ENCODE peak calls at places on chromosomes 6 and 20, in ten cellular contexts. One of them, this sample, is unnamed.

GRCh38 chr6:43407296-43407695 is 20.0 kb upstream of the ABCC10 start:
- DNase-seq in fibroblast of lung: no peak
- DNase-seq in GM13977: no peak
- DNase-seq in endothelial cell: no peak
- DNase-seq in body of pancreas: no peak
- DNase-seq in lower lobe of right lung: no peak
- DNase-seq in ascending aorta: no peak
- DNase-seq in prostate gland: no peak
- DNase-seq in tibial nerve: no peak
- DNase-seq in endodermal cell: no peak
- DNase-seq in this sample: no peak

GRCh38 chr6:135012764-135013163 is 41.9 kb downstream of the HBS1L start:
- DNase-seq in fibroblast of lung: peak
- DNase-seq in GM13977: no peak
- DNase-seq in endothelial cell: no peak
- DNase-seq in body of pancreas: no peak
- DNase-seq in lower lobe of right lung: no peak
- DNase-seq in ascending aorta: no peak
- DNase-seq in prostate gland: no peak
- DNase-seq in tibial nerve: no peak
- DNase-seq in endodermal cell: no peak
- DNase-seq in this sample: no peak

GRCh38 chr6:119626884-119627619 is 277.5 kb upstream of the MAN1A1 start:
- DNase-seq in fibroblast of lung: peak
- DNase-seq in GM13977: no peak
- DNase-seq in endothelial cell: no peak
- DNase-seq in body of pancreas: no peak
- DNase-seq in lower lobe of right lung: no peak
- DNase-seq in ascending aorta: no peak
- DNase-seq in prostate gland: no peak
- DNase-seq in tibial nerve: no peak
- DNase-seq in endodermal cell: no peak
- DNase-seq in this sample: no peak

GRCh38 chr6:158377866-158378265 is 65.6 kb downstream of the TULP4 start:
- DNase-seq in fibroblast of lung: peak
- DNase-seq in GM13977: no peak
- DNase-seq in endothelial cell: no peak
- DNase-seq in body of pancreas: no peak
- DNase-seq in lower lobe of right lung: no peak
- DNase-seq in ascending aorta: no peak
- DNase-seq in prostate gland: peak
- DNase-seq in tibial nerve: no peak
- DNase-seq in endodermal cell: no peak
- DNase-seq in this sample: no peak

GRCh38 chr6:31172973-31173384 is 2.5 kb upstream of the POU5F1 start:
- DNase-seq in fibroblast of lung: no peak
- DNase-seq in GM13977: no peak
- DNase-seq in endothelial cell: no peak
- DNase-seq in body of pancreas: no peak
- DNase-seq in lower lobe of right lung: no peak
- DNase-seq in ascending aorta: no peak
- DNase-seq in prostate gland: no peak
- DNase-seq in tibial nerve: no peak
- DNase-seq in endodermal cell: peak
- DNase-seq in this sample: no peak

GRCh38 chr6:3789896-3790558 is 38.5 kb upstream of the PXDC1 start:
- DNase-seq in fibroblast of lung: no peak
- DNase-seq in GM13977: no peak
- DNase-seq in endothelial cell: no peak
- DNase-seq in body of pancreas: no peak
- DNase-seq in lower lobe of right lung: no peak
- DNase-seq in ascending aorta: no peak
- DNase-seq in prostate gland: no peak
- DNase-seq in tibial nerve: no peak
- DNase-seq in endodermal cell: no peak
- DNase-seq in this sample: no peak

GRCh38 chr6:46793138-46793537 is at the start of gene MEP1A:
- DNase-seq in fibroblast of lung: no peak
- DNase-seq in GM13977: no peak
- DNase-seq in endothelial cell: no peak
- DNase-seq in body of pancreas: no peak
- DNase-seq in lower lobe of right lung: no peak
- DNase-seq in ascending aorta: no peak
- DNase-seq in prostate gland: no peak
- DNase-seq in tibial nerve: no peak
- DNase-seq in endodermal cell: no peak
- DNase-seq in this sample: no peak

GRCh38 chr6:27591660-27592059 is 118.8 kb upstream of the ZNF184 start:
- DNase-seq in fibroblast of lung: peak
- DNase-seq in GM13977: no peak
- DNase-seq in endothelial cell: peak
- DNase-seq in body of pancreas: no peak
- DNase-seq in lower lobe of right lung: no peak
- DNase-seq in ascending aorta: no peak
- DNase-seq in prostate gland: no peak
- DNase-seq in tibial nerve: no peak
- DNase-seq in endodermal cell: peak
- DNase-seq in this sample: no peak

GRCh38 chr6:158316022-158316421 is 3.8 kb downstream of the TULP4 start:
- DNase-seq in fibroblast of lung: peak
- DNase-seq in GM13977: no peak
- DNase-seq in endothelial cell: no peak
- DNase-seq in body of pancreas: no peak
- DNase-seq in lower lobe of right lung: no peak
- DNase-seq in ascending aorta: no peak
- DNase-seq in prostate gland: no peak
- DNase-seq in tibial nerve: no peak
- DNase-seq in endodermal cell: no peak
- DNase-seq in this sample: no peak

GRCh38 chr20:61416546-61416945 is 164.5 kb downstream of the CDH4 start:
- DNase-seq in fibroblast of lung: no peak
- DNase-seq in GM13977: no peak
- DNase-seq in endothelial cell: no peak
- DNase-seq in body of pancreas: no peak
- DNase-seq in lower lobe of right lung: no peak
- DNase-seq in ascending aorta: no peak
- DNase-seq in prostate gland: no peak
- DNase-seq in tibial nerve: no peak
- DNase-seq in endodermal cell: no peak
- DNase-seq in this sample: no peak

GRCh38 chr20:21048841-21049273 is 57.3 kb downstream of the LINC00237 start:
- DNase-seq in fibroblast of lung: no peak
- DNase-seq in GM13977: peak
- DNase-seq in endothelial cell: peak
- DNase-seq in body of pancreas: peak
- DNase-seq in lower lobe of right lung: peak
- DNase-seq in ascending aorta: no peak
- DNase-seq in prostate gland: no peak
- DNase-seq in tibial nerve: no peak
- DNase-seq in endodermal cell: peak
- DNase-seq in this sample: peak
- TF ChIP-seq CTCF in fibroblast of lung: no peak
- TF ChIP-seq CTCF in GM13977: peak
- TF ChIP-seq CTCF in endothelial cell: peak
- TF ChIP-seq CTCF in body of pancreas: peak
- TF ChIP-seq CTCF in lower lobe of right lung: peak
- TF ChIP-seq CTCF in ascending aorta: no peak
- TF ChIP-seq CTCF in prostate gland: no peak
- TF ChIP-seq CTCF in tibial nerve: no peak
- TF ChIP-seq CTCF in endodermal cell: peak
- TF ChIP-seq CTCF in this sample: peak

GRCh38 chr20:19840111-19840705 is 82.2 kb downstream of the RIN2 start:
- DNase-seq in fibroblast of lung: no peak
- DNase-seq in GM13977: no peak
- DNase-seq in endothelial cell: no peak
- DNase-seq in body of pancreas: no peak
- DNase-seq in lower lobe of right lung: no peak
- DNase-seq in ascending aorta: no peak
- DNase-seq in prostate gland: no peak
- DNase-seq in tibial nerve: no peak
- DNase-seq in endodermal cell: no peak
- DNase-seq in this sample: no peak

GRCh38 chr20:19838495-19838894 is 80.4 kb downstream of the RIN2 start:
- DNase-seq in fibroblast of lung: no peak
- DNase-seq in GM13977: no peak
- DNase-seq in endothelial cell: no peak
- DNase-seq in body of pancreas: no peak
- DNase-seq in lower lobe of right lung: no peak
- DNase-seq in ascending aorta: no peak
- DNase-seq in prostate gland: no peak
- DNase-seq in tibial nerve: no peak
- DNase-seq in endodermal cell: no peak
- DNase-seq in this sample: no peak

GRCh38 chr20:19835533-19836222 is 77.6 kb downstream of the RIN2 start:
- DNase-seq in fibroblast of lung: no peak
- DNase-seq in GM13977: no peak
- DNase-seq in endothelial cell: no peak
- DNase-seq in body of pancreas: no peak
- DNase-seq in lower lobe of right lung: no peak
- DNase-seq in ascending aorta: no peak
- DNase-seq in prostate gland: no peak
- DNase-seq in tibial nerve: no peak
- DNase-seq in endodermal cell: peak
- DNase-seq in this sample: no peak

GRCh38 chr20:19841740-19842139 is 83.7 kb downstream of the RIN2 start:
- DNase-seq in fibroblast of lung: no peak
- DNase-seq in GM13977: no peak
- DNase-seq in endothelial cell: no peak
- DNase-seq in body of pancreas: no peak
- DNase-seq in lower lobe of right lung: no peak
- DNase-seq in ascending aorta: no peak
- DNase-seq in prostate gland: no peak
- DNase-seq in tibial nerve: no peak
- DNase-seq in endodermal cell: no peak
- DNase-seq in this sample: no peak

GRCh38 chr20:19838981-19839576 is 81.0 kb downstream of the RIN2 start:
- DNase-seq in fibroblast of lung: no peak
- DNase-seq in GM13977: no peak
- DNase-seq in endothelial cell: no peak
- DNase-seq in body of pancreas: no peak
- DNase-seq in lower lobe of right lung: no peak
- DNase-seq in ascending aorta: no peak
- DNase-seq in prostate gland: no peak
- DNase-seq in tibial nerve: no peak
- DNase-seq in endodermal cell: no peak
- DNase-seq in this sample: no peak
- TF ChIP-seq CTCF in fibroblast of lung: no peak
- TF ChIP-seq CTCF in GM13977: no peak
- TF ChIP-seq CTCF in endothelial cell: no peak
- TF ChIP-seq CTCF in body of pancreas: no peak
- TF ChIP-seq CTCF in lower lobe of right lung: no peak
- TF ChIP-seq CTCF in ascending aorta: no peak
- TF ChIP-seq CTCF in prostate gland: no peak
- TF ChIP-seq CTCF in tibial nerve: no peak
- TF ChIP-seq CTCF in endodermal cell: no peak
- TF ChIP-seq CTCF in this sample: no peak

DNA sequence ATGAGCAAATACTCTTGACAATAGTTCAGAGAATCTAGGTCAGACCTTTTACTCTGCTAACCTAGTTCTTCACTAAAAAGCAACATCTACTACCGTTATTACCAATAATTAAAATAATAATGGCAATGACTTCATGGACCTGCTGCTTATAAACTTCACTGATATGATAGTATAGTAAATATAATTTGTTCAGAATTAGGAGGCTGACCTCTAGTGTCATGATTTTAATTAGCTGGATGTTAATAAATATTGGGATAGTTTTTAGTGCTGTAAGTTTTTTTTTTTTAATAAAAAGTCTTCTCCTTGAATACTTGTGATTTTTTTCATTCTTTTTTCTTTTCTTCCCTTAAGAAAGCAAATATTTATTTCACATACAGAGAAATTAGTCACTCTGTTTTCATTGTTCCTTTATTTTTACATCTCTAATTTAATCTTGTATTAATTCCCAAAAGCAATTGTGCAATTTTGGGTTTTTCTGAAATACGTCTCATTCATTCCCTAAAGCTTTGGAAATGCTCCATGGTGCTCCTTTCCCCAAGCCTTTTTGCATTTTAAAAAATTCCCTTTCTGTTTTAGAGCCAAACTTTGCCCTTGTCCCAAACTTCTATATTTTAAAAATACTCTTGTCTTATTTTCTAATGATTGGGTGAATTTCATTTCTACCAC is 46.6 kb upstream of the UST start:
- DNase-seq in fibroblast of lung: no peak
- DNase-seq in GM13977: peak
- DNase-seq in endothelial cell: no peak
- DNase-seq in body of pancreas: no peak
- DNase-seq in lower lobe of right lung: no peak
- DNase-seq in ascending aorta: no peak
- DNase-seq in prostate gland: no peak
- DNase-seq in tibial nerve: no peak
- DNase-seq in endodermal cell: no peak
- DNase-seq in this sample: no peak
- TF ChIP-seq CTCF in fibroblast of lung: no peak
- TF ChIP-seq CTCF in GM13977: peak
- TF ChIP-seq CTCF in endothelial cell: no peak
- TF ChIP-seq CTCF in body of pancreas: no peak
- TF ChIP-seq CTCF in lower lobe of right lung: no peak
- TF ChIP-seq CTCF in ascending aorta: no peak
- TF ChIP-seq CTCF in prostate gland: no peak
- TF ChIP-seq CTCF in tibial nerve: no peak
- TF ChIP-seq CTCF in endodermal cell: no peak
- TF ChIP-seq CTCF in this sample: peak

GRCh38 chr6:6711832-6712231 is 123.3 kb downstream of the LY86 start:
- DNase-seq in fibroblast of lung: no peak
- DNase-seq in GM13977: no peak
- DNase-seq in endothelial cell: no peak
- DNase-seq in body of pancreas: no peak
- DNase-seq in lower lobe of right lung: peak
- DNase-seq in ascending aorta: no peak
- DNase-seq in prostate gland: no peak
- DNase-seq in tibial nerve: no peak
- DNase-seq in endodermal cell: no peak
- DNase-seq in this sample: peak

GRCh38 chr6:6713660-6714446 is 125.3 kb downstream of the LY86 start:
- DNase-seq in fibroblast of lung: peak
- DNase-seq in GM13977: no peak
- DNase-seq in endothelial cell: no peak
- DNase-seq in body of pancreas: no peak
- DNase-seq in lower lobe of right lung: no peak
- DNase-seq in ascending aorta: no peak
- DNase-seq in prostate gland: no peak
- DNase-seq in tibial nerve: peak
- DNase-seq in endodermal cell: no peak
- DNase-seq in this sample: no peak

GRCh38 chr6:6714498-6715360 is 126.2 kb downstream of the LY86 start:
- DNase-seq in fibroblast of lung: peak
- DNase-seq in GM13977: no peak
- DNase-seq in endothelial cell: no peak
- DNase-seq in body of pancreas: no peak
- DNase-seq in lower lobe of right lung: no peak
- DNase-seq in ascending aorta: no peak
- DNase-seq in prostate gland: no peak
- DNase-seq in tibial nerve: no peak
- DNase-seq in endodermal cell: no peak
- DNase-seq in this sample: no peak

GRCh38 chr6:6712979-6713514 is 124.5 kb downstream of the LY86 start:
- DNase-seq in fibroblast of lung: peak
- DNase-seq in GM13977: no peak
- DNase-seq in endothelial cell: no peak
- DNase-seq in body of pancreas: no peak
- DNase-seq in lower lobe of right lung: peak
- DNase-seq in ascending aorta: no peak
- DNase-seq in prostate gland: no peak
- DNase-seq in tibial nerve: no peak
- DNase-seq in endodermal cell: no peak
- DNase-seq in this sample: no peak

GRCh38 chr6:6712258-6712978 is 123.9 kb downstream of the LY86 start:
- DNase-seq in fibroblast of lung: peak
- DNase-seq in GM13977: no peak
- DNase-seq in endothelial cell: no peak
- DNase-seq in body of pancreas: peak
- DNase-seq in lower lobe of right lung: peak
- DNase-seq in ascending aorta: no peak
- DNase-seq in prostate gland: no peak
- DNase-seq in tibial nerve: peak
- DNase-seq in endodermal cell: no peak
- DNase-seq in this sample: peak
- TF ChIP-seq CTCF in fibroblast of lung: no peak
- TF ChIP-seq CTCF in GM13977: peak
- TF ChIP-seq CTCF in endothelial cell: no peak
- TF ChIP-seq CTCF in body of pancreas: peak
- TF ChIP-seq CTCF in lower lobe of right lung: no peak
- TF ChIP-seq CTCF in ascending aorta: no peak
- TF ChIP-seq CTCF in prostate gland: no peak
- TF ChIP-seq CTCF in tibial nerve: no peak
- TF ChIP-seq CTCF in endodermal cell: no peak
- TF ChIP-seq CTCF in this sample: no peak